ENCODE peak calls at places on chromosomes 6 and 20, in six cellular contexts. K is endothelial cell of umbilical vein; S is thoracic aorta; R is CD8-positive, alpha-beta memory T cell; Z is MM.1S; D is fibroblast of mammary gland. O is an unnamed sample.
A peak's percentile ranks its signal among the peaks of the same experiment; 100 is the strongest.

GRCh38 chr6:20402181-20403079 is 751 bp downstream of the E2F3 start:
- DNase-seq in K (peak; percentile 42), S (no peak), R (peak; percentile 20), Z (peak; percentile 30), D (peak; percentile 47), O (peak; percentile 46)

GRCh38 chr20:45497971-45498494 is 17.4 kb downstream of the SPINT3 start:
- DNase-seq in K (no peak), S (no peak), R (no peak), Z (no peak), D (no peak), O (no peak)

GRCh38 chr6:39062014-39062740 is 13.6 kb downstream of the GLP1R start:
- DNase-seq in K (no peak), S (no peak), R (no peak), Z (no peak), D (no peak), O (no peak)

GRCh38 chr20:36881888-36882287 is 6.0 kb downstream of the TLDC2 start:
- DNase-seq in K (no peak), S (no peak), R (no peak), Z (no peak), D (peak; percentile 28), O (no peak)

GRCh38 chr6:163554663-163555062 is 140.1 kb downstream of the QKI start:
- DNase-seq in K (peak; percentile 61), S (no peak), R (peak; percentile 30), Z (peak; percentile 20), D (peak; percentile 69), O (peak; percentile 67)

GRCh38 chr6:152398993-152399392 is 238.2 kb downstream of the SYNE1 start:
- DNase-seq in K (no peak), S (no peak), R (no peak), Z (no peak), D (no peak), O (no peak)

GRCh38 chr6:32047855-32048766 is 9.9 kb downstream of the CYP21A2 start:
- DNase-seq in K (peak; percentile 39), S (no peak), R (peak; percentile 48), Z (peak; percentile 50), D (peak; percentile 49), O (peak; percentile 92)

GRCh38 chr6:104736545-104736944 is 123.2 kb downstream of the HACE1 start:
- DNase-seq in K (no peak), S (no peak), R (no peak), Z (no peak), D (no peak), O (no peak)

GRCh38 chr6:148854086-148854485 is 107.3 kb downstream of the UST start:
- DNase-seq in K (no peak), S (no peak), R (no peak), Z (no peak), D (peak; percentile 29), O (no peak)

GRCh38 chr20:2102585-2103453 is 1.2 kb downstream of the STK35 start:
- DNase-seq in K (peak; percentile 88), S (peak; percentile 61), R (peak; percentile 78), Z (peak; percentile 85), D (peak; percentile 78), O (peak; percentile 84)

GRCh38 chr6:159311618-159312017 is 142.4 kb downstream of the FNDC1 start:
- DNase-seq in K (no peak), S (no peak), R (no peak), Z (no peak), D (no peak), O (no peak)

GRCh38 chr20:63915471-63915870 is 20.5 kb downstream of the DNAJC5 start:
- DNase-seq in K (no peak), S (no peak), R (no peak), Z (no peak), D (no peak), O (no peak)

GRCh38 chr20:19456600-19457390 is 244.4 kb downstream of the SLC24A3 start:
- DNase-seq in K (no peak), S (no peak), R (no peak), Z (no peak), D (no peak), O (no peak)
- H3K4me3 ChIP-seq in K (no peak overlapping the region), S (no peak overlapping the region), R (no peak overlapping the region), Z (no peak overlapping the region), D (no peak overlapping the region), O (no peak overlapping the region)

DNA sequence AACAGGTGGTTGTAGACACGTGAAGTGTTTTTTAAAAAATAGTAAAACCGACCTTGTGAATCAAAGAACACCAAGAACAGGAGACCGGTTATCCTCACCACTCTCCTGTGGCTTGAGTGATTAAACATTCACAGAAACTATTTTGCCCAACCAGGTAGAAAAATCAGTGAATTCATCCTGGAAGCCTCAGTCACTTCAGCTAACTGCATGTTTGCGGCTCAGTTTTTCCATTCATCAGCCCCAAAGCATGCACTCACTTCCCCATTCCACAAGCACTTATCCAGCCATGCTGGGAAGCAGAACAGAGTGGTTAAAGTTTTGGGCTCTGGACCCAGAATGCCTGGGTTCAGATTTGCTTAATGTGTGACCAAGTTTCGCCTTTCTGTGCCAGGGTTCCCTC is 2.4 kb downstream of the LRRN4 start:
- DNase-seq in K (peak; percentile 15), S (no peak), R (no peak), Z (no peak), D (peak; percentile 58), O (no peak)
- H3K4me3 ChIP-seq in K (peak overlapping the region; percentile 24), S (peak overlapping the region; percentile 64), R (no peak overlapping the region), Z (peak overlapping the region; percentile 54), D (no peak overlapping the region), O (peak overlapping the region; percentile 30)

DNA sequence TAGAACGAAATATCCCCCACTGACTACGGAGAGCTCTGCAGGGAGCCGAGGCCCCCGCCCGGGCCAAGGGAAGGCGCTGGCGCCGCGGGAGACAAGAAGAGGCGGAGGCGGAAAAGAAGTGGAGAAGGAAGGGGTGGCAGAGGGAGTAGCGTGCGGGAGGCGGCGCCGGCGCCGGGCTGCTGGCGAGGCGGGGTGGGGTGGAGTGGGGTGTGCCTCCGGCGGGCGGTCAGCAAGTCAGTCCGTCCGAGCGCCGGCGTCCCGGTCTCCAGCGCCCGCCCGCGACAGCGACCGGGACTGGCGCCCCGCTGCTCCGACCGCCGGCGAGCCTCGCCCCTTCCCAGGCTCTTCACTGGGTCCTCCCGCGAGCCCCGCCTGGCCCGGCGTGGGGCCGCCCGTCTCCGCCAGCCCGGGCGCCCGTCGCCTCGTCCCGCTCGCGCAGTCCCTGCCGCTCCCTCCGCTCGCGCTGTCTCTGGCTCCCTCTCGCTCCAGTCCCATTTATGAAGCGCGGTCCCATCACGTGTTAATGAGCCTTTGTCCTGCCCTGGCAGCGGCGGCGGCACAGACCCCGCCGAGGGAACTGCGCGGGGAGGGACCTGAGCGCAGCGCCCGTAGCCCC is at the start of gene CNR1:
- DNase-seq in K (peak; percentile 24), S (no peak), R (no peak), Z (peak; percentile 53), D (peak; percentile 40), O (peak; percentile 77)
- H3K4me3 ChIP-seq in K (peak within 1 kb of the TSS; percentile 58), S (peak within 1 kb of the TSS; percentile 90), R (no peak within 1 kb of the TSS), Z (peak within 1 kb of the TSS; percentile 68), D (peak within 1 kb of the TSS; percentile 62), O (peak within 1 kb of the TSS; percentile 30)

GRCh38 chr20:50520222-50520877 is 10.2 kb downstream of the PTPN1 start:
- DNase-seq in K (no peak), S (no peak), R (no peak), Z (no peak), D (peak; percentile 21), O (no peak)
- H3K4me3 ChIP-seq in K (no peak overlapping the region), S (no peak overlapping the region), R (peak overlapping the region; percentile 15), Z (no peak overlapping the region), D (no peak overlapping the region), O (no peak overlapping the region)

DNA sequence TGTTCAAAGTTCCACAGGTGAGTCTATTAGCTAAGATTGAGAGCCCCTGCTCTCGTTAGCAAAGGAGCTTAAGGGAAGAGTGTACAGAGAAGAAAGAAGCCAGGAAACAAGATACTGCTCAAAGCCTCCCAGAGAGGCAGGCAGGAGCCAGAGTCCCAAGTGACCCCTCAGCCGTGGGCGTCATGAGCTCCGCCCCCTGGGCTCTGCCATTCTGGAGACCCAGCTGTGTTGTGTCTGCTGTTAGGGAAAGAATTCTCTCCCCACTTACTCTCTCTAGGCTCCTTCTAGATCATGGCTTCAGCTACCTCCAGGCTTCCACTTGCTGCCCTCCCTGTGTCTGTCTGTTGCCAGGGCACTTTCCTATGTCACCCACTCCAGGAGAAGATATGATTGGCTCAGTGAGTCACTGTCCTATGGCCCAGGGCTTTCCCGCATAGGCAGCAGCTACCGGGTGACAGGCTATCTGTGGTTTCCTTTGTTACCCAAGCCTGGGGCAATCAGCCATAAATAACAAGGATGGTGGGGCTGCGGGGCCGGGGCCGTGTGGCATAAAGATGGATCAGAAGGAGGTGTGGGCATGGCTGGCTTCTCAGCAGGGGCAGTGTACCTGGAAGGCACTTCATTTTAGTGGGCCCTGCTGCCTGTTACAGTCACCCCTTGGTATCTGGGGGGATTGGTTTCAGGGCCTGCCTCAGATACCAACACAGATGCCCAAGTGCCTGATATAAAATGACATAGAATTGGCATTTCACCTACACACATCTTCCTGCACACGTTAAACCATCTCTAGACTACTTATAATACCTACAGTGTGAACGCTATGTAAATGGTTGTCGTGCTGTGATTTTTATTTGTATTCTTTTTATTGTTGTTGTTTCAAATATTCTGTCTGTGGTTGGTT is 118.9 kb downstream of the ARMC2 start:
- DNase-seq in K (peak; percentile 28), S (no peak), R (peak; percentile 14), Z (no peak), D (peak; percentile 52), O (no peak)
- H3K4me3 ChIP-seq in K (no peak overlapping the region), S (no peak overlapping the region), R (no peak overlapping the region), Z (no peak overlapping the region), D (no peak overlapping the region), O (no peak overlapping the region)

DNA sequence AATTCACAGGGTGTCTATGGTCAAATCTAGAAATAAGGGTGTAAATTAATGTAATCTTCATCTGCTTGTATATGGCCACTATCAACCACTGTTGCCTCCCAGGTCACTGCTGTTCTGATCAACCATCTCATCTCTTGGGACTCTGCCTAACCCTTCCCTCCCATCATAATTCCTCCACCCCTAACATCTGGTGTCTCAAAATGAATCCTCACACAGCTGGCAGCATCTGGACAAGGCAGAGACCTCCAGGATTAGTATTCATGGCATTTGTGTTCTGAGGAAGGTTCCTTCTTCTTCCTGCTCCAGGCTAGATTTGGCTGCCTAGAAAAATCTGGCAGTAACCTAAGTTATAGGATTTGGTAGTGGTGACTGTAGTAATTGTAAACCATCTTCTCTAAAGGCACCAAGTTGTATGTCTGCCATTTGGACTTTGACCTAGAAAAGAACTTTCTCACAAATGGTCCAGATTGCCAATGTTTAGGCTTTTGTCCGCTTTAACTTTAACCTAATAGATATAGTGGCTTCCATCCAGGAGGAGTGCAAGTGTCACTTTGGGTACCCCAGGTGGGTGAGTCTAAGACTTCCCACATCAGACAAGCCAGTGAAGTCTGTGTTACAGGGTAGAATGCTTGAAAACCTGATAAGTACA is 3.2 kb upstream of the PHACTR2 start:
- DNase-seq in K (no peak), S (no peak), R (no peak), Z (no peak), D (peak; percentile 56), O (no peak)
- H3K4me3 ChIP-seq in K (no peak overlapping the region), S (no peak overlapping the region), R (no peak overlapping the region), Z (no peak overlapping the region), D (no peak overlapping the region), O (no peak overlapping the region)